ENCODE peak calls at places on chromosome 20, in seven cellular contexts. B is left ventricle myocardium inferior; T is ascending aorta; S is CD8-positive, alpha-beta memory T cell; R is neuronal stem cell; W is right cardiac atrium; L is GM23338. X is an unnamed sample.
A peak's percentile ranks its signal among the peaks of the same experiment; 100 is the strongest.

GRCh38 chr20:57594092-57594911 is 25.9 kb downstream of the ZBP1 start:
- DNase-seq in B (peak; percentile 49), T (no peak), S (peak; percentile 22), R (peak; percentile 62), W (peak; percentile 48), L (peak; percentile 78), X (no peak)

GRCh38 chr20:57647933-57648785 is 27.9 kb upstream of the ZBP1 start:
- DNase-seq in B (no peak), T (no peak), S (no peak), R (no peak), W (no peak), L (no peak), X (no peak)

GRCh38 chr20:37552415-37552814 is 24.7 kb upstream of the BLCAP start:
- DNase-seq in B (no peak), T (no peak), S (no peak), R (no peak), W (no peak), L (no peak), X (no peak)

GRCh38 chr20:31937820-31938219 is 14.0 kb downstream of the PDRG1 start:
- DNase-seq in B (no peak), T (no peak), S (no peak), R (no peak), W (no peak), L (no peak), X (no peak)

GRCh38 chr20:53655909-53656652 is 62.4 kb upstream of the ZNF217 start:
- DNase-seq in B (no peak), T (no peak), S (no peak), R (no peak), W (no peak), L (no peak), X (no peak)

GRCh38 chr20:32539817-32540675 is 45.1 kb downstream of the NOL4L start:
- DNase-seq in B (no peak), T (no peak), S (peak; percentile 71), R (no peak), W (no peak), L (no peak), X (no peak)

GRCh38 chr20:53001502-53002301 is 29.5 kb downstream of the TSHZ2 start:
- DNase-seq in B (no peak), T (no peak), S (no peak), R (no peak), W (no peak), L (no peak), X (no peak)

GRCh38 chr20:54208492-54209044 is 681 bp downstream of the PFDN4 start:
- DNase-seq in B (no peak), T (no peak), S (no peak), R (no peak), W (no peak), L (peak; percentile 45), X (no peak)

GRCh38 chr20:11012975-11013374 is 339.2 kb upstream of the JAG1 start:
- DNase-seq in B (no peak), T (no peak), S (no peak), R (no peak), W (no peak), L (no peak), X (no peak)

GRCh38 chr20:14064333-14064732 is 69.0 kb downstream of the MACROD2 start:
- DNase-seq in B (no peak), T (no peak), S (no peak), R (no peak), W (no peak), L (no peak), X (no peak)

GRCh38 chr20:14521436-14521835 is 184.0 kb upstream of the FLRT3 start:
- DNase-seq in B (no peak), T (no peak), S (no peak), R (no peak), W (no peak), L (no peak), X (no peak)

GRCh38 chr20:44765091-44765490 is 19.4 kb downstream of the KCNK15 start:
- DNase-seq in B (no peak), T (no peak), S (no peak), R (no peak), W (no peak), L (no peak), X (no peak)

GRCh38 chr20:53579266-53579580 is 14.4 kb downstream of the ZNF217 start:
- DNase-seq in B (no peak), T (no peak), S (no peak), R (no peak), W (no peak), L (no peak), X (no peak)

GRCh38 chr20:53957421-53958172 is 112.8 kb downstream of the BCAS1 start:
- DNase-seq in B (no peak), T (no peak), S (no peak), R (no peak), W (no peak), L (peak; percentile 14), X (no peak)

GRCh38 chr20:11454966-11455799 is 462.5 kb upstream of the BTBD3 start:
- DNase-seq in B (no peak), T (no peak), S (no peak), R (no peak), W (no peak), L (no peak), X (no peak)

GRCh38 chr20:38805502-38805957 is at the start of gene PPP1R16B:
- DNase-seq in B (peak; percentile 58), T (no peak), S (peak; percentile 83), R (peak; percentile 66), W (peak; percentile 55), L (peak; percentile 81), X (peak; percentile 37)

GRCh38 chr20:17571153-17571527 is 1.3 kb downstream of the DSTN start:
- DNase-seq in B (no peak), T (no peak), S (no peak), R (no peak), W (no peak), L (no peak), X (no peak)

GRCh38 chr20:44089987-44090674 is 96.9 kb downstream of the JPH2 start:
- DNase-seq in B (no peak), T (no peak), S (no peak), R (no peak), W (no peak), L (no peak), X (peak; percentile 25)

GRCh38 chr20:47612670-47613069 is 111.0 kb downstream of the NCOA3 start:
- DNase-seq in B (no peak), T (no peak), S (no peak), R (no peak), W (no peak), L (no peak), X (no peak)

GRCh38 chr20:40563296-40563950 is 125.6 kb downstream of the MAFB start:
- DNase-seq in B (no peak), T (no peak), S (no peak), R (no peak), W (peak; percentile 68), L (no peak), X (peak; percentile 50)

GRCh38 chr20:44342240-44342639 is 5.4 kb downstream of the R3HDML start:
- DNase-seq in B (no peak), T (no peak), S (no peak), R (no peak), W (no peak), L (no peak), X (peak; percentile 50)

GRCh38 chr20:37504404-37505096 is 16.5 kb upstream of the NNAT start:
- DNase-seq in B (no peak), T (no peak), S (no peak), R (no peak), W (no peak), L (peak; percentile 86), X (peak; percentile 45)

GRCh38 chr20:39117486-39117885 is 155.3 kb downstream of the DHX35 start:
- DNase-seq in B (no peak), T (no peak), S (no peak), R (no peak), W (no peak), L (no peak), X (peak; percentile 32)

GRCh38 chr20:45368221-45368980 is 5.4 kb downstream of the SYS1 start:
- DNase-seq in B (no peak), T (no peak), S (peak; percentile 52), R (no peak), W (no peak), L (no peak), X (no peak)

GRCh38 chr20:10501377-10501776 is 66.3 kb downstream of the SLX4IP start:
- DNase-seq in B (no peak), T (no peak), S (peak; percentile 5), R (no peak), W (no peak), L (peak; percentile 38), X (no peak)

GRCh38 chr20:62308102-62308822 is 5.5 kb downstream of the ADRM1 start:
- DNase-seq in B (no peak), T (no peak), S (no peak), R (no peak), W (no peak), L (no peak), X (peak; percentile 78)

GRCh38 chr20:62311150-62311549 is 8.4 kb downstream of the ADRM1 start:
- DNase-seq in B (no peak), T (no peak), S (no peak), R (no peak), W (no peak), L (no peak), X (no peak)

GRCh38 chr20:62310757-62311121 is 7.9 kb downstream of the ADRM1 start:
- DNase-seq in B (no peak), T (no peak), S (no peak), R (no peak), W (no peak), L (no peak), X (no peak)

GRCh38 chr20:62309198-62309944 is 6.6 kb downstream of the ADRM1 start:
- DNase-seq in B (no peak), T (no peak), S (no peak), R (no peak), W (no peak), L (no peak), X (no peak)

GRCh38 chr20:62309947-62310756 is 7.4 kb downstream of the ADRM1 start:
- DNase-seq in B (no peak), T (no peak), S (no peak), R (no peak), W (no peak), L (no peak), X (no peak)
- H3K27ac ChIP-seq in B (no peak overlapping the region), T (no peak overlapping the region), S (no peak overlapping the region), R (no peak overlapping the region), W (no peak overlapping the region), L (peak overlapping the region; percentile 55), X (no peak overlapping the region)

GRCh38 chr20:1569417-1569861 is 11.9 kb upstream of the SIRPD start:
- DNase-seq in B (no peak), T (no peak), S (no peak), R (no peak), W (peak; percentile 23), L (no peak), X (no peak)
- H3K27ac ChIP-seq in B (no peak overlapping the region), T (no peak overlapping the region), S (no peak overlapping the region), R (no peak overlapping the region), W (no peak overlapping the region), L (no peak overlapping the region), X (no peak overlapping the region)

GRCh38 chr20:49563015-49563980 is 4.6 kb downstream of the PTGIS start:
- DNase-seq in B (no peak), T (no peak), S (no peak), R (no peak), W (no peak), L (no peak), X (no peak)
- H3K27ac ChIP-seq in B (peak overlapping the region; percentile 81), T (peak overlapping the region; percentile 97), S (no peak overlapping the region), R (no peak overlapping the region), W (peak overlapping the region; percentile 65), L (peak overlapping the region; percentile 88), X (no peak overlapping the region)

DNA sequence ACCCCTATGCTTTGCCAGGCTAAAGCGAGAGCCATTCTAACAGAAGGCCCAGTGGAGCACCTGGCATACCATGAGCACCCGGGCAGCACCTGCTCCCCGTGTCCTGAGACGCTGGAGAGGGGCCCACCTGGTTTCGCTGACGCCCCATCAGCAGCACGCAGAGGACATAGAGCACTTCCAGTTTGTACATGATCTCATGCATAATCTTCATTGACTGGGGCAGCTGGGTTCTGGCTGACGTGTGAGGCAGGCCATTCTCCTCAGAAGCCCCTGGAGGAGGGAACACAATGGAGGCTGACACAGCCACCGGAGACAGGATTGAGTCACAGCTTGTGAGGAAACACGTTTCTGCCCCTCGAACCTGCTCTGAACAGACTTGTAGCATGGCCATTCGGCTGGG is 65.4 kb downstream of the MYH7B start:
- DNase-seq in B (no peak), T (no peak), S (no peak), R (no peak), W (no peak), L (no peak), X (no peak)
- H3K27ac ChIP-seq in B (peak overlapping the region; percentile 76), T (no peak overlapping the region), S (no peak overlapping the region), R (no peak overlapping the region), W (peak overlapping the region; percentile 66), L (no peak overlapping the region), X (peak overlapping the region; percentile 24)